ENCODE peak calls at places on chromosomes 1 and 21, in five cellular contexts. Q, C, V, R and X are unnamed samples.

GRCh38 chr1:162753998-162754585 is 36.4 kb upstream of the HSD17B7 start:
- DNase-seq in Q (peak), C (no peak), V (no peak), R (no peak), X (no peak)

GRCh38 chr1:176577651-176578197 is 114.7 kb downstream of the PAPPA2 start:
- DNase-seq in Q (peak), C (no peak), V (no peak), R (no peak), X (no peak)

GRCh38 chr1:19960621-19961020 is 18.8 kb downstream of the PLA2G2A start:
- DNase-seq in Q (no peak), C (no peak), V (no peak), R (no peak), X (no peak)

GRCh38 chr1:212294983-212295382 is 9.8 kb downstream of the PPP2R5A start:
- DNase-seq in Q (no peak), C (no peak), V (no peak), R (no peak), X (no peak)

GRCh38 chr1:229836324-229836723 is 210.3 kb downstream of the URB2 start:
- DNase-seq in Q (no peak), C (no peak), V (no peak), R (no peak), X (no peak)

GRCh38 chr1:170533331-170533730 is 1.4 kb downstream of the GORAB start:
- DNase-seq in Q (peak), C (no peak), V (no peak), R (no peak), X (no peak)

GRCh38 chr1:165436994-165437393 is 7.9 kb downstream of the RXRG start:
- DNase-seq in Q (no peak), C (no peak), V (no peak), R (no peak), X (no peak)

GRCh38 chr1:217747156-217747769 is 116.1 kb downstream of the SPATA17 start:
- DNase-seq in Q (peak), C (no peak), V (no peak), R (peak), X (no peak)

GRCh38 chr1:100556925-100557605 is 19.1 kb downstream of the GPR88 start:
- DNase-seq in Q (no peak), C (no peak), V (no peak), R (no peak), X (no peak)

GRCh38 chr1:19759740-19760089 is 40.0 kb downstream of the TMCO4 start:
- DNase-seq in Q (peak), C (no peak), V (no peak), R (no peak), X (no peak)

GRCh38 chr1:157540852-157541251 is 11.5 kb downstream of the FCRL5 start:
- DNase-seq in Q (peak), C (no peak), V (no peak), R (no peak), X (no peak)

GRCh38 chr1:35660581-35661473 is 19.5 kb upstream of the PSMB2 start:
- DNase-seq in Q (peak), C (no peak), V (peak), R (peak), X (no peak)

GRCh38 chr1:180981596-180982387 is 40.9 kb downstream of the STX6 start:
- DNase-seq in Q (no peak), C (no peak), V (no peak), R (no peak), X (no peak)

GRCh38 chr21:42532466-42533181 is 19.0 kb downstream of the SLC37A1 start:
- DNase-seq in Q (no peak), C (peak), V (peak), R (peak), X (peak)

GRCh38 chr1:168583571-168583970 is 7.2 kb downstream of the XCL1 start:
- DNase-seq in Q (no peak), C (no peak), V (no peak), R (no peak), X (no peak)

GRCh38 chr21:41368361-41369104 is 6.7 kb downstream of the MX2 start:
- DNase-seq in Q (no peak), C (no peak), V (no peak), R (no peak), X (no peak)

GRCh38 chr1:74502432-74502831 is 10.0 kb downstream of the LRRC53 start:
- DNase-seq in Q (peak), C (no peak), V (no peak), R (peak), X (no peak)

GRCh38 chr1:90402893-90403849 is 313.9 kb downstream of the BARHL2 start:
- DNase-seq in Q (peak), C (no peak), V (no peak), R (no peak), X (no peak)